ENCODE peak calls at places on chromosomes 3 and 15, in ten cellular contexts. T is tibial nerve, Y is IMR-90, C is HFF-Myc, S is dorsolateral prefrontal cortex, F is left ventricle myocardium inferior, P is fibroblast of the aortic adventitia, O is ovary, L is A549, M is Peyer's patch. D is an unnamed sample.

GRCh38 chr3:57700737-57701136 is 7.9 kb upstream of the DENND6A start:
- DNase-seq in T (no peak), Y (no peak), C (no peak), S (no peak), F (no peak), P (no peak), O (no peak), L (no peak), M (no peak), D (no peak)

GRCh38 chr3:106842151-106842550 is 535.1 kb upstream of the CCDC54 start:
- DNase-seq in T (no peak), Y (peak), C (no peak), S (no peak), F (no peak), P (no peak), O (no peak), L (no peak), M (no peak), D (peak)

GRCh38 chr3:16191591-16191990 is 17.1 kb downstream of the GALNT15 start:
- DNase-seq in T (no peak), Y (no peak), C (no peak), S (no peak), F (no peak), P (peak), O (peak), L (no peak), M (no peak), D (no peak)

GRCh38 chr15:41125063-41125669 is 9.1 kb upstream of the INO80 start:
- DNase-seq in T (no peak), Y (no peak), C (no peak), S (no peak), F (no peak), P (no peak), O (no peak), L (peak), M (no peak), D (no peak)

GRCh38 chr3:195908439-195909293 is at the start of gene TNK2:
- DNase-seq in T (no peak), Y (no peak), C (no peak), S (no peak), F (no peak), P (no peak), O (no peak), L (no peak), M (peak), D (no peak)

GRCh38 chr3:162337630-162338029 is 841.0 kb downstream of the OTOL1 start:
- DNase-seq in T (no peak), Y (peak), C (no peak), S (no peak), F (no peak), P (no peak), O (no peak), L (no peak), M (no peak), D (peak)

GRCh38 chr3:112297714-112298113 is 3.7 kb upstream of the SLC9C1 start:
- DNase-seq in T (no peak), Y (no peak), C (no peak), S (no peak), F (no peak), P (no peak), O (no peak), L (no peak), M (no peak), D (no peak)

GRCh38 chr3:124814620-124815421 is 72.3 kb downstream of the ITGB5 start:
- DNase-seq in T (no peak), Y (peak), C (no peak), S (no peak), F (no peak), P (no peak), O (no peak), L (peak), M (no peak), D (no peak)

GRCh38 chr15:38975282-38975990 is 410.8 kb upstream of the RASGRP1 start:
- DNase-seq in T (no peak), Y (no peak), C (no peak), S (no peak), F (no peak), P (no peak), O (no peak), L (peak), M (no peak), D (no peak)

GRCh38 chr3:1531981-1532380 is 439.2 kb downstream of the CNTN6 start:
- DNase-seq in T (no peak), Y (no peak), C (no peak), S (no peak), F (no peak), P (no peak), O (no peak), L (no peak), M (no peak), D (no peak)

GRCh38 chr3:52317601-52318000 is 1.5 kb downstream of the DNAH1 start:
- DNase-seq in T (no peak), Y (peak), C (no peak), S (no peak), F (peak), P (no peak), O (peak), L (no peak), M (peak), D (peak)

GRCh38 chr3:102299125-102299877 is 135.5 kb upstream of the ZPLD1 start:
- DNase-seq in T (no peak), Y (no peak), C (no peak), S (no peak), F (no peak), P (no peak), O (no peak), L (no peak), M (no peak), D (no peak)

GRCh38 chr3:151183253-151183652 is 19.8 kb downstream of the GPR171 start:
- DNase-seq in T (no peak), Y (no peak), C (no peak), S (no peak), F (no peak), P (no peak), O (no peak), L (no peak), M (no peak), D (no peak)
- H3K4me3 ChIP-seq in T (no peak), Y (no peak), C (no peak), S (no peak), F (no peak), P (no peak), O (no peak), L (no peak), M (no peak), D (no peak)

GRCh38 chr3:142726017-142726416 is 2.2 kb downstream of the TRPC1 start:
- DNase-seq in T (no peak), Y (no peak), C (no peak), S (no peak), F (no peak), P (no peak), O (no peak), L (no peak), M (no peak), D (no peak)
- H3K4me3 ChIP-seq in T (no peak), Y (no peak), C (no peak), S (peak), F (no peak), P (no peak), O (no peak), L (peak), M (no peak), D (no peak)

GRCh38 chr3:190096345-190096744 is 24.4 kb downstream of the P3H2 start:
- DNase-seq in T (no peak), Y (no peak), C (no peak), S (no peak), F (no peak), P (no peak), O (no peak), L (no peak), M (no peak), D (no peak)
- H3K4me3 ChIP-seq in T (no peak), Y (no peak), C (no peak), S (no peak), F (no peak), P (no peak), O (no peak), L (no peak), M (no peak), D (no peak)

GRCh38 chr15:96359371-96359771 is 28.9 kb downstream of the NR2F2 start:
- DNase-seq in T (no peak), Y (no peak), C (no peak), S (no peak), F (no peak), P (no peak), O (no peak), L (no peak), M (no peak), D (no peak)

GRCh38 chr15:96359772-96360498 is 29.4 kb downstream of the NR2F2 start:
- DNase-seq in T (no peak), Y (no peak), C (no peak), S (no peak), F (no peak), P (no peak), O (peak), L (no peak), M (no peak), D (peak)

GRCh38 chr15:96360581-96361308 is 30.2 kb downstream of the NR2F2 start:
- DNase-seq in T (no peak), Y (no peak), C (no peak), S (no peak), F (no peak), P (no peak), O (peak), L (no peak), M (no peak), D (no peak)

GRCh38 chr15:96358006-96358794 is 27.7 kb downstream of the NR2F2 start:
- DNase-seq in T (no peak), Y (no peak), C (no peak), S (no peak), F (no peak), P (no peak), O (no peak), L (no peak), M (no peak), D (no peak)

DNA sequence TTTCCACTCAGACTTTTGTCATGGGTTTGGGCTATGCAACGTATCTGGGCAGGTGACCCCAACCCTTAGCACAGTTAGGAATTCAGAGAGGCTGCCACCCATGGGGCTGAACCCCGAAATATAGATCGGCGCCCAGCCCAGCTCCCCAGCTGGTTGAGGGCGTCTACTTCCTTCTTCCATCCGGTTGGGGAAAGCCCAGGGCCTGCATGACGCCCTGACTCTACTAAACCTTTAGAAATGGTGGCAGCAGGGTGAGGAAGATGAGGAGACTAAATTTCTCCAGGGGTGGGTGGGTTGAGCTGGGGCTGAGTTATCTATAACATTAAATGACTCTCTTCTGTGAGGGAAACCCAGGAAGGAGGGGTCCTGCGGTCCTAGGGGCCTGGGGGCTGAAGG is 28.3 kb downstream of the NR2F2 start:
- DNase-seq in T (no peak), Y (no peak), C (no peak), S (no peak), F (no peak), P (no peak), O (no peak), L (no peak), M (no peak), D (no peak)
- H3K4me3 ChIP-seq in T (peak), Y (no peak), C (no peak), S (peak), F (no peak), P (no peak), O (no peak), L (no peak), M (no peak), D (no peak)